ENCODE peak calls at places on chromosomes 13 and 19, in ten cellular contexts. P, U, X, I, Q, S, E, T, W and D are unnamed samples.
A peak's percentile ranks its signal among the peaks of the same experiment; 100 is the strongest.

GRCh38 chr19:9507285-9507684 is 8.9 kb upstream of the ZNF560 start:
- DNase-seq in X (no peak), P (no peak), S (no peak), U (no peak), I (no peak), W (no peak), Q (no peak), E (no peak), T (no peak), D (no peak)

GRCh38 chr19:23541991-23542390 is 145.0 kb downstream of the ZNF675 start:
- DNase-seq in T (no peak), P (no peak), U (no peak), Q (no peak), S (no peak), W (no peak), E (no peak), X (no peak), I (no peak), D (no peak)

GRCh38 chr19:50510700-50511068 is 307 bp downstream of the JOSD2 start:
- DNase-seq in S (no peak), P (no peak), T (no peak), E (no peak), U (no peak), I (no peak), W (no peak), X (no peak), Q (no peak), D (no peak)

GRCh38 chr13:44103721-44104490 is 224.2 kb downstream of the LACC1 start:
- DNase-seq in I (no peak), S (no peak), T (no peak), Q (peak; percentile 75), U (no peak), E (no peak), W (no peak), X (no peak), P (no peak), D (no peak)

GRCh38 chr13:39485314-39485700 is 117.7 kb downstream of the LHFPL6 start:
- DNase-seq in S (no peak), U (no peak), T (no peak), X (no peak), P (peak; percentile 32), W (no peak), I (no peak), Q (no peak), E (no peak), D (no peak)

GRCh38 chr13:52711277-52711676 is 28.3 kb downstream of the CNMD start:
- DNase-seq in Q (no peak), S (no peak), T (no peak), W (no peak), P (no peak), I (no peak), U (no peak), X (peak; percentile 6), E (no peak), D (no peak)

GRCh38 chr13:59442946-59443345 is 720.8 kb downstream of the DIAPH3 start:
- DNase-seq in P (no peak), S (no peak), W (no peak), U (no peak), Q (no peak), T (no peak), E (no peak), X (no peak), I (no peak), D (no peak)

GRCh38 chr19:42351079-42351735 is 25.8 kb downstream of the MEGF8 start:
- DNase-seq in T (no peak), U (no peak), W (no peak), E (no peak), X (no peak), I (no peak), Q (no peak), S (no peak), P (no peak), D (no peak)

GRCh38 chr13:28477709-28477973 is 17.3 kb downstream of the FLT1 start:
- DNase-seq in U (no peak), P (no peak), I (no peak), S (no peak), X (no peak), T (no peak), E (no peak), W (no peak), Q (no peak), D (no peak)

DNA sequence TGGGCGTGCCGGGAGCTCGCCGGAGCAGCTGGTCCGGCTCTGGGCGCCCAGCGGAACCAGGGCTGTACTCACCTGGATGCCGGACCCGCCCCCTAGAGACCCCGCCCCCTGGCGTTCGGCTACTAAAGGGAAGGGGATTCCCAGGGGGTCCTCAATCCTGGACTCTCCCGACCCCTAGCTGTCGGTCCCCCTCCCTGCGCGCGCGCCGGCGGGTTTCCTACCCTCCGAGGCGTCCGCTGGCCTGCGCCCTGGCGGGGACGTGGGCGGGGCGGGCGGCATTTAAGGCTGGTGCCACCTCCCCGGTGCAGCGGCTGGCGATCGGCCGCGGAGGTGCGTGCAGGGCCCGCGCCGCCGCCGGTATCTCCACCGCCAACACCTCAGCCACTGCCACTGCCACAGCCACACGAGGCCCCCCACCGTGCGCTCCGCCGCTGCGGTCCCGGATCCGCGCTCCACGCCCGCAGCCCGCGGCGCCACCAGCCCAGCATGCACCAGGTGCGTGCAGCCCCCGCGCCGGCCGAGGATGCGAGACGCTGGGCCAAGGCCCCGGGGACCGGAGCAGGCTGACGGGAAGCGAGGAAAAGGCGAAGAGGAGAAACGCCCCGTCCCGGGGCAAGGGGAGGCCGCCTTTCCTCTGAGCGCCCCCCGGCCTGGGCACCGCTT is at the start of gene ATP12A:
- DNase-seq in X (peak; percentile 79), I (peak; percentile 31), W (peak; percentile 70), T (no peak), P (no peak), E (peak; percentile 30), S (no peak), U (no peak), Q (no peak), D (no peak)
- TF ChIP-seq CTCF in X (peak; percentile 26), I (peak; percentile 14), W (peak; percentile 36), T (no peak), P (no peak), E (no peak), S (no peak), U (no peak), Q (no peak), D (no peak)

GRCh38 chr19:1875646-1876493 is 9.4 kb downstream of the ABHD17A start:
- DNase-seq in I (peak; percentile 91), P (peak; percentile 88), E (peak; percentile 92), T (peak; percentile 80), U (no peak), Q (peak; percentile 96), X (peak; percentile 86), W (peak; percentile 76), S (peak; percentile 96), D (peak; percentile 85)
- TF ChIP-seq CTCF in I (no peak), P (no peak), E (no peak), T (no peak), U (no peak), Q (peak; percentile 4), X (no peak), W (no peak), S (no peak), D (no peak)

GRCh38 chr13:30353060-30353459 is 45.7 kb upstream of the KATNAL1 start:
- DNase-seq in X (no peak), I (no peak), P (no peak), S (no peak), E (no peak), T (no peak), Q (no peak), U (no peak), W (no peak), D (no peak)

GRCh38 chr13:30355839-30356238 is 48.5 kb upstream of the KATNAL1 start:
- DNase-seq in Q (no peak), X (no peak), I (no peak), U (no peak), S (no peak), P (no peak), T (no peak), W (no peak), E (no peak), D (no peak)

GRCh38 chr13:30354481-30355404 is 47.4 kb upstream of the KATNAL1 start:
- DNase-seq in E (no peak), I (no peak), T (no peak), S (no peak), Q (no peak), W (no peak), X (no peak), P (no peak), U (no peak), D (no peak)

GRCh38 chr13:30353601-30354000 is 46.2 kb upstream of the KATNAL1 start:
- DNase-seq in I (no peak), Q (no peak), S (no peak), T (no peak), W (no peak), P (no peak), E (no peak), X (no peak), U (no peak), D (no peak)

DNA sequence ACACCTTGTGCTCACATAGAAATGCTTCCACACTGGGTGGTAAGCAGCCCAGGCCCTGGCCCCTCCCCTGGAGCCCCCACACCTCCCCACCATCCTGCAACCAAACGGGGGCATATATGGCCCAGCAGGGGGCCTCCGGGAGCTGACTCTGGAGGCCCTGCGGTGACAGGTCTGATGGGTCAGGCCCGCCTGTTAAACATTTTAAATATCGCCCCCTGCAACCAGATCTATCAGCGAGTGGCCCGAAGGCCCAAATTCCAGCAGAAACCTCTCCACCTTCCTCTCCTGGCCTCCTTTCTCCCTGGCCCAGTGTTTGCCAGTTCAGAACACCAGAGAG is 48.0 kb upstream of the KATNAL1 start:
- DNase-seq in U (no peak), P (no peak), I (peak; percentile 30), E (peak; percentile 51), W (peak; percentile 22), Q (no peak), S (no peak), X (peak; percentile 61), T (no peak), D (no peak)
- TF ChIP-seq CTCF in U (peak; percentile 44), P (no peak), I (peak; percentile 38), E (peak; percentile 51), W (peak; percentile 56), Q (peak; percentile 48), S (peak; percentile 13), X (peak; percentile 47), T (no peak), D (no peak)

DNA sequence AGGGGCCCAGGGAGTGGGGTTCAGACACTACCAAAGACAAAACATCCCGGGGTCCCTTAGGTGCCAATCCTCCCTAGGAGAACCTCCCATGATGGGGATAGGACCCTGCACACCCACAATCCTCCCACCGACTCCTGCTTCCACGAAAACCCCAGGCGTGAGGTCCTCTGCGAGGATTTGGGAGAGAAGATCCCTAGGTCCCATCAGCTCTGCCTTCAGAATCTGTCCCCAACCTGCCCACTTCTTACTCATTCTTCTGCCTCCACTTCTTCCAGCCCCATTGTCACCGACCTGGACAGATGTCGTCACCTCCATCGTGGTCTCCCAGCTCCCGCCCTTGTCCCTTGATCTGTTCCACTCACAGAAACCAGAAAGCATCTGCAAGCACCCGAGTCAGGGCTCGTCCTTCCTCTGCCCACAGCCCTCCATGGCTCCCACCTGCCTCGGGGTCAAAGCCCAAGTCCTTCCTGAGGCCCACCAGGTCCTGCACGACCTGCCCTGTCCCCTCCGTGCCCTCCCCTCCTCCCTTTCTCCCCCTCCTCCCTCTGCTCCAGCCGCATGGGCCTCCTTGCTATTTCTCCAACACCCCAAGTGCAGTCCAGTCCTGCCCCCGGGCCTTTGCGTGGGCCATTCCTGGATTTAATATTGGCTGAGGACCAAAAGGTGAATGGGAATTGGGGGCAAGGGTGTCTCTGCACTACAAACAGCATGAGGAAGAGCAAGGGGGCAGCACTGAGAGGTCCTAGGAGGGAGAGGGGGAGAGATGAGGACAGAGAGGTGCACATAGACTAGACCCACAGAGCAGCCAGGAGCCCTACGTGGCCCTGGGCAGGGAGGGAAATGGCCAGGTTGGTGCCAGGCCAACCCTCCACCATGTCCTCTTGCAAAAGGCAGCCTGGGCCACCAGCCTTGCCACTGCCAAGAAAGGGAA is 51.3 kb downstream of the PTPRS start:
- DNase-seq in I (no peak), X (no peak), T (no peak), U (no peak), S (no peak), E (no peak), P (no peak), Q (no peak), W (no peak), D (no peak)
- TF ChIP-seq CTCF in I (no peak), X (no peak), T (no peak), U (no peak), S (no peak), E (no peak), P (no peak), Q (no peak), W (no peak), D (no peak)